ENCODE peak calls at places on chromosomes 11 and 22, in ten cellular contexts. M is HTR-8/SVneo; X is EL; N is Kasumi-1; U is GM06990; A is HFFc6; J is sciatic nerve; V is T follicular helper cell; G is activated CD4-positive, alpha-beta T cell treated with anti-CD3 and anti-CD28 coated beads, Interleukin-2, amount 50 U/mL, for 1 hour; S is kidney. F is an unnamed sample.

GRCh38 chr11:69635210-69635609 is 5.7 kb upstream of the CCND1 start:
- DNase-seq in N (no peak), A (no peak), S (no peak), J (no peak), G (no peak), V (no peak), M (no peak), X (no peak), U (no peak), F (no peak)

GRCh38 chr11:84886344-84886743 is 740.8 kb downstream of the DLG2 start:
- DNase-seq in G (no peak), X (peak), A (peak), U (no peak), M (no peak), J (no peak), V (no peak), N (no peak), S (no peak), F (no peak)

GRCh38 chr11:7020183-7020917 is at the start of the genes NLRP14 and ZNF214:
- DNase-seq in J (peak), U (peak), X (peak), G (peak), M (peak), A (peak), S (peak), N (no peak), V (no peak), F (no peak)

GRCh38 chr11:6459049-6459448 is 14.7 kb downstream of the TRIM3 start:
- DNase-seq in S (no peak), V (no peak), G (no peak), M (no peak), J (no peak), A (no peak), N (no peak), X (no peak), U (no peak), F (no peak)

GRCh38 chr11:66951135-66951534 is 7.0 kb downstream of the PC start:
- DNase-seq in X (no peak), G (no peak), N (no peak), M (no peak), S (no peak), V (no peak), A (no peak), U (no peak), J (no peak), F (no peak)

GRCh38 chr22:39457546-39458442 is 982 bp downstream of the MGAT3 start:
- DNase-seq in J (no peak), V (no peak), A (no peak), S (no peak), M (no peak), U (no peak), X (no peak), N (no peak), G (no peak), F (no peak)

GRCh38 chr11:33682446-33682845 is 18.2 kb downstream of the C11orf91 start:
- DNase-seq in J (no peak), G (no peak), U (no peak), S (no peak), A (no peak), V (no peak), N (no peak), X (peak), M (no peak), F (no peak)

GRCh38 chr22:35037089-35037488 is 28.9 kb upstream of the ISX start:
- DNase-seq in A (no peak), G (no peak), X (no peak), J (no peak), M (no peak), N (peak), S (no peak), U (no peak), V (no peak), F (peak)

GRCh38 chr22:37334859-37335818 is 52.8 kb downstream of the CYTH4 start:
- DNase-seq in A (no peak), S (no peak), X (no peak), G (no peak), N (no peak), V (no peak), U (no peak), J (no peak), M (no peak), F (no peak)

GRCh38 chr11:118263694-118264567 is at the start of gene MPZL2:
- DNase-seq in G (no peak), A (no peak), M (peak), N (no peak), X (peak), J (no peak), V (no peak), U (no peak), S (peak), F (peak)

GRCh38 chr22:37566329-37566837 is 6.1 kb downstream of the CDC42EP1 start:
- DNase-seq in J (no peak), V (no peak), N (no peak), A (no peak), S (peak), M (no peak), X (no peak), U (peak), G (peak), F (no peak)

F was measured in KBM-7.